ENCODE peak calls at places on chromosomes 7 and 10, in seven cellular contexts. A is HCT116, Q is K562, U is SK-N-SH, D is GM12878, N is HepG2, P is H1. E is an unnamed sample.

GRCh38 chr10:35896011-35896410 is 253.9 kb upstream of the FZD8 start:
- DNase-seq in A (no peak), Q (no peak), U (no peak), D (no peak), N (no peak), P (no peak), E (no peak)

GRCh38 chr10:71260622-71261325 is 48.4 kb downstream of the UNC5B start:
- DNase-seq in A (peak), Q (no peak), U (no peak), D (no peak), N (no peak), P (no peak), E (no peak)

GRCh38 chr10:22682237-22683192 is 31.9 kb downstream of the PIP4K2A start:
- DNase-seq in A (peak), Q (no peak), U (no peak), D (peak), N (peak), P (no peak), E (peak)

GRCh38 chr7:106312099-106312871 is 27.5 kb upstream of the NAMPT start:
- DNase-seq in A (no peak), Q (no peak), U (no peak), D (no peak), N (no peak), P (no peak), E (no peak)

GRCh38 chr10:123995461-123996131 is 97.8 kb downstream of the CHST15 start:
- DNase-seq in A (peak), Q (no peak), U (peak), D (no peak), N (peak), P (peak), E (peak)

GRCh38 chr7:108456845-108457540 is 757 bp upstream of the NRCAM start:
- DNase-seq in A (no peak), Q (no peak), U (no peak), D (no peak), N (no peak), P (no peak), E (no peak)

GRCh38 chr7:142798451-142799438 is 28.0 kb downstream of the PRSS2 start:
- DNase-seq in A (no peak), Q (no peak), U (no peak), D (no peak), N (no peak), P (no peak), E (no peak)

GRCh38 chr10:44473146-44473545 is 88.2 kb upstream of the CXCL12 start:
- DNase-seq in A (no peak), Q (no peak), U (no peak), D (no peak), N (no peak), P (no peak), E (no peak)

GRCh38 chr10:23399701-23400144 is 39.2 kb upstream of the OTUD1 start:
- DNase-seq in A (no peak), Q (no peak), U (no peak), D (no peak), N (peak), P (no peak), E (peak)

GRCh38 chr10:44745920-44746319 is 165.2 kb upstream of the TMEM72 start:
- DNase-seq in A (no peak), Q (no peak), U (no peak), D (no peak), N (peak), P (no peak), E (no peak)

GRCh38 chr10:13184726-13185514 is 23.6 kb downstream of the MCM10 start:
- DNase-seq in A (no peak), Q (no peak), U (no peak), D (no peak), N (no peak), P (no peak), E (no peak)

GRCh38 chr10:101400529-101400928 is 46.6 kb downstream of the BTRC start:
- DNase-seq in A (no peak), Q (no peak), U (no peak), D (no peak), N (no peak), P (no peak), E (no peak)

GRCh38 chr10:133438711-133439273 is 14.4 kb upstream of the SPRN start:
- DNase-seq in A (peak), Q (peak), U (peak), D (peak), N (peak), P (no peak), E (peak)

GRCh38 chr10:131767716-131768115 is 133.1 kb upstream of the PPP2R2D start:
- DNase-seq in A (no peak), Q (no peak), U (no peak), D (no peak), N (no peak), P (no peak), E (no peak)

GRCh38 chr7:25891591-25891990 is 260.4 kb upstream of the NFE2L3 start:
- DNase-seq in A (no peak), Q (no peak), U (no peak), D (no peak), N (no peak), P (no peak), E (no peak)

GRCh38 chr7:36967387-36967786 is 243.1 kb upstream of the AOAH start:
- DNase-seq in A (peak), Q (peak), U (peak), D (no peak), N (peak), P (peak), E (no peak)

GRCh38 chr10:1712944-1713671 is 24.2 kb downstream of the ADARB2 start:
- DNase-seq in A (no peak), Q (no peak), U (no peak), D (no peak), N (no peak), P (no peak), E (no peak)

DNA sequence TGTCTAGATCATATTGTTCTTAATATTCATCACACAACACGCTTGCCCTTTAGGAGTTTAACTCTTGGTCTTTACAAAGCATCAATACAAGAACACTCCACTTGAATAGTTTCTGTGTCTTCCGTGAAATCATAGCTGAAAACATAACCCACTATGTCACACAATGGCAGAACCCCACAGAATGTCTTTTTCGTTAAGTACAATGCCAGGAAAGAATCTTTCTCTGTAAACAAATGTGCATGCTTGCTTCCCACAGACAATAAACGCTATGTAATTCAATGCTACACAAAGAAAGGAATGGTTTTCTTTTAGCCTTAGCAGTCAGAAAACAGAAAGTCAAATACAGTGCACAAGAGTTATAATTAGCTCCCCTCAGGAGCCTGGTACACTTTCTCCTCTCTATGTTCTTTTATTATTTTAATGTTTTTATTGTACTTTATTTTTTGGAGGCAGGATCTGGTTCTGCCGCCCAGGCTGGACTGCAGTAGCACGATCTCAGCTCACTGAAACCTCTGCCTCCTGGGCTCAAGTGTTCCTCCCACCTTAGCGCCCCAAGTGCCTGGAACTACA is 186.1 kb downstream of the SRPK2 start:
- DNase-seq in A (no peak), Q (no peak), U (no peak), D (no peak), N (no peak), P (no peak), E (no peak)
- TF ChIP-seq SIN3A in A (no peak), Q (no peak), U (no peak), D (no peak), N (no peak), P (no peak), E (no peak)

DNA sequence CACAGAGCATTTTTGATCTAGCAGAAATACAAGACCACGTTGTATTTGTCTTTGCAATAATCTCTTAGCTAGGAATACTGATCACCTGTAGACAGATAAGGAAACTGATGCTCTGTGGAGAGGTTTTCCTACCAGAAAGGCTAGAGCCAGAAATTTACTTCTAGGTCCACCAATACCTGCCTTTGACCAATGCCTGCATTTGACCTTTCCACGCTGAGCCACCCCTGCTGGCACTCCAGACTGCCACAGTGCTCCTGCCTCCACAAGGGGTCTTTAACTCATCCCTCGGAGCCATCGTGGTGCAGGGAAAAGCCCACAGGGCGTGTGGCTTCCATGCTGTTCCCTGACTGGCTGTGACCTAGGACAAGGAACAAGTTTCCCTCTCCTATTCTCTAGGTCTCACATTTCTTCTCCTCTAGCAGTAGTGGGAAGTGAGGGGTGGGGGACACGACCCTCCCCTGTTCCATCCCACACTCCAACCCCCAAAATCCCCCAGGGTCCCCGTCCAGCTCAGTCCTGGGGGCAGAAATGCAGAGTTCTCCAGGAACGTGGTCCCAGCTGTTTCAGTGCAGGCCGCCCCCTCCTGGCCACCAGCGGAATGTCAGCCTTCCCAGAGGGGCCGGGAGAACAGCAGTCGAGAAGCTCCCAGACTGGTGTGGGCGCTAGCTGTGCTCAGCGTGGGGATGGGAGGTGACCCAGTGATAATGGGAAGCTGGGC is 1.4 kb upstream of the ELN start:
- DNase-seq in A (peak), Q (peak), U (peak), D (no peak), N (peak), P (peak), E (peak)
- TF ChIP-seq SIN3A in A (no peak), Q (no peak), U (no peak), D (no peak), N (no peak), P (no peak), E (no peak)

DNA sequence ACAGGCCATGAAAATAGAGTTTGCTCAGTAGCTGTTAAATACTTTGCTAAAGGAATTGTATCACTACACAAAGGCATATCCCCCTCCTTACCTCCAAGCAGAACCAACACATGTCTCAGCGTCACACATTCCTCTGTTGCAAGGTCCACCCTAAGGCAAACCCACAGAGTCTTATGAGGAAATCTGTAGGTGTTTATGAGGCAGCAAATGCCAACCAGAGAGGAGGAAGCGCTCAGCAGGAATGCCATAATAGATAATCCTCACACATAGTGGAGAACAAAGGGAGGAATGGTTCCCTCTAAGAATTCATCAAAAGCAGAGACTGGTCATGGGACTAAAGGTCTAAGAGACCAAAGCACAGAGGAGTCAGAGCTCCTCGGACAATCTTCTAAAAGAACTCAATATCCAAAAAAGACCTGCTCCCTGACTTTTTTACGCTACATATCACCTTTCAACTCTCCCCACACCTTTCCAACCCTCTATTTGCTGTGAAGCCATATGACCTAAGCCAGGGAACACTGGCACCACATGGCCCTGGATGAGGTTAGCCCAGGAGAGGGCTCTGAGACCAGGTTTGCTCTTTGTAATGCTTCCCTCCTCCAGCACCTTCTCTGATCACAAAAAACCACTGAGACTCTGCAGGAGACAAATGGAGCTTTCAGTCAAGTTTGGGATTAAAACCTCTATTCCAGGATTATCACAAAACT is 7.3 kb downstream of the SLC25A13 start:
- DNase-seq in A (no peak), Q (no peak), U (no peak), D (no peak), N (no peak), P (no peak), E (no peak)
- TF ChIP-seq SIN3A in A (no peak), Q (no peak), U (no peak), D (no peak), N (no peak), P (no peak), E (no peak)

GRCh38 chr7:44461387-44461786 is 29.1 kb downstream of the NUDCD3 start:
- DNase-seq in A (no peak), Q (no peak), U (no peak), D (peak), N (no peak), P (no peak), E (no peak)
- TF ChIP-seq SIN3A in A (no peak), Q (no peak), U (no peak), D (no peak), N (no peak), P (no peak), E (no peak)

DNA sequence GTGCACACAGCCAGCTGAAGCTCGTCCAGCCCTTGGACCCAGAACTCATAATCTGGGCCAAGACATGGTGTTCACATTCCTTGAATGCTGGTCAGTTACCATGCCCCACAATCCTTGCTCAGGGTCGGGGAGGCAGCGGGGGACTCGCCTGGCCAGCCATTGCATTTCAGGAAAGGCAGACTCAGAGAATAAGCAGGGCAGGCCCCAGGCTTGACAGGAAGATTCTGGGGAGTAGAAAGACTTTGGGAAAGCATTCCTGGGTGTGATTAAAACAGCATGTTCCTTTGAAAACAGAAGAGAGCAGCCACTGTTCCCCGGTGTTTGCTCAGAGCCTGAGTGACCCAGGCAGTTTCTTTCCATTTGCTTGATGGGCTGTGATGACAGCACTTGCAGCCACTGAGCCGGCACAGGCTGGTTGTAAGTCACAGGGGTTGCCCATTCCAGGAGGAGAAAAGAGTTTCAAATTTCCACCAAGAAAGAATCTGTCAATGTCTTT is 473.7 kb downstream of the TYW1 start:
- DNase-seq in A (no peak), Q (no peak), U (no peak), D (no peak), N (no peak), P (no peak), E (no peak)
- TF ChIP-seq SIN3A in A (no peak), Q (no peak), U (no peak), D (no peak), N (no peak), P (no peak), E (no peak)

E was measured in Panc1.